ENCODE peak calls at places on chromosomes 11 and 22, in five cellular contexts. One of them, this sample, is unnamed. For H3K4me1, the result is how much of the 10 kb centered on the place peaks cover.

GRCh38 chr11:57903441-57904123 is 120.1 kb upstream of the OR9Q1 start:
- DNase-seq in stomach: peak
- DNase-seq in spleen: no peak
- DNase-seq in HCT116: peak
- DNase-seq in GM23338: no peak
- DNase-seq in this sample: no peak

GRCh38 chr11:19283998-19284397 is 43.3 kb upstream of the E2F8 start:
- DNase-seq in stomach: no peak
- DNase-seq in HCT116: no peak
- DNase-seq in spleen: no peak
- DNase-seq in GM23338: no peak
- DNase-seq in this sample: no peak

GRCh38 chr11:2098691-2099522 is 40.3 kb downstream of the IGF2 start:
- DNase-seq in spleen: peak
- DNase-seq in GM23338: no peak
- DNase-seq in stomach: no peak
- DNase-seq in HCT116: no peak
- DNase-seq in this sample: no peak

GRCh38 chr11:114195981-114196731 is 100.0 kb upstream of the NNMT start:
- DNase-seq in HCT116: no peak
- DNase-seq in spleen: peak
- DNase-seq in stomach: peak
- DNase-seq in GM23338: no peak
- DNase-seq in this sample: no peak

GRCh38 chr11:113579292-113579940 is 104.2 kb upstream of the DRD2 start:
- DNase-seq in spleen: no peak
- DNase-seq in GM23338: no peak
- DNase-seq in stomach: no peak
- DNase-seq in HCT116: no peak
- DNase-seq in this sample: no peak

GRCh38 chr11:16777576-16777975 is 39.1 kb downstream of the C11orf58 start:
- DNase-seq in HCT116: no peak
- DNase-seq in stomach: peak
- DNase-seq in GM23338: no peak
- DNase-seq in spleen: peak
- DNase-seq in this sample: no peak

GRCh38 chr11:59212744-59213573 is at the start of gene MPEG1:
- DNase-seq in stomach: no peak
- DNase-seq in spleen: peak
- DNase-seq in HCT116: no peak
- DNase-seq in GM23338: no peak
- DNase-seq in this sample: no peak

GRCh38 chr11:79413258-79413657 is 27.6 kb downstream of the TENM4 start:
- DNase-seq in spleen: no peak
- DNase-seq in GM23338: peak
- DNase-seq in HCT116: no peak
- DNase-seq in stomach: peak
- DNase-seq in this sample: no peak

GRCh38 chr11:134741453-134742227 is 329.6 kb upstream of the B3GAT1 start:
- DNase-seq in stomach: no peak
- DNase-seq in GM23338: no peak
- DNase-seq in HCT116: no peak
- DNase-seq in spleen: peak
- DNase-seq in this sample: no peak

GRCh38 chr11:7527029-7527428 is 13.2 kb downstream of the PPFIBP2 start:
- DNase-seq in spleen: no peak
- DNase-seq in HCT116: no peak
- DNase-seq in GM23338: no peak
- DNase-seq in stomach: no peak
- DNase-seq in this sample: no peak

GRCh38 chr22:24697671-24698082 is 76.8 kb downstream of the PIWIL3 start:
- DNase-seq in spleen: no peak
- DNase-seq in GM23338: no peak
- DNase-seq in HCT116: no peak
- DNase-seq in stomach: peak
- DNase-seq in this sample: no peak

GRCh38 chr11:65444314-65445051 is 21.9 kb downstream of the NEAT1 start:
- DNase-seq in HCT116: no peak
- DNase-seq in GM23338: no peak
- DNase-seq in spleen: no peak
- DNase-seq in stomach: no peak
- DNase-seq in this sample: no peak

GRCh38 chr11:95360382-95360781 is 129.4 kb upstream of the SESN3 start:
- DNase-seq in stomach: no peak
- DNase-seq in HCT116: no peak
- DNase-seq in spleen: no peak
- DNase-seq in GM23338: no peak
- DNase-seq in this sample: no peak

GRCh38 chr11:10990160-10990559 is 132.3 kb upstream of the ZBED5 start:
- DNase-seq in spleen: no peak
- DNase-seq in HCT116: no peak
- DNase-seq in stomach: no peak
- DNase-seq in GM23338: no peak
- DNase-seq in this sample: no peak

GRCh38 chr11:11396290-11397042 is 43.4 kb upstream of the CSNK2A3 start:
- DNase-seq in spleen: no peak
- DNase-seq in HCT116: no peak
- DNase-seq in GM23338: no peak
- DNase-seq in stomach: no peak
- DNase-seq in this sample: no peak

GRCh38 chr11:83051760-83052671 is 19.7 kb downstream of the RAB30 start:
- DNase-seq in GM23338: no peak
- DNase-seq in HCT116: no peak
- DNase-seq in stomach: no peak
- DNase-seq in spleen: no peak
- DNase-seq in this sample: peak

GRCh38 chr22:19851291-19852176 is 3.1 kb downstream of the GNB1L start:
- DNase-seq in stomach: no peak
- DNase-seq in GM23338: no peak
- DNase-seq in HCT116: no peak
- DNase-seq in spleen: no peak
- DNase-seq in this sample: no peak

GRCh38 chr11:75771646-75772410 is 3.2 kb downstream of the DGAT2 start:
- DNase-seq in spleen: peak
- DNase-seq in GM23338: no peak
- DNase-seq in stomach: peak
- DNase-seq in HCT116: no peak
- DNase-seq in this sample: no peak

GRCh38 chr11:119522609-119523008 is 99.6 kb upstream of the THY1 start:
- DNase-seq in GM23338: no peak
- DNase-seq in stomach: no peak
- DNase-seq in spleen: no peak
- DNase-seq in HCT116: no peak
- DNase-seq in this sample: no peak

GRCh38 chr11:27673979-27674663 is 26.1 kb downstream of the BDNF start:
- DNase-seq in spleen: no peak
- DNase-seq in stomach: no peak
- DNase-seq in HCT116: no peak
- DNase-seq in GM23338: no peak
- DNase-seq in this sample: no peak

GRCh38 chr11:121665211-121665838 is 212.6 kb upstream of the SORL1-AS1 start:
- DNase-seq in stomach: no peak
- DNase-seq in spleen: no peak
- DNase-seq in GM23338: no peak
- DNase-seq in HCT116: no peak
- DNase-seq in this sample: no peak

GRCh38 chr22:45422237-45422983 is 8.9 kb downstream of the RIBC2 start:
- DNase-seq in spleen: no peak
- DNase-seq in HCT116: no peak
- DNase-seq in stomach: no peak
- DNase-seq in GM23338: no peak
- DNase-seq in this sample: no peak

GRCh38 chr11:2810401-2811205 is 75.0 kb downstream of the CDKN1C start:
- DNase-seq in HCT116: no peak
- DNase-seq in stomach: no peak
- DNase-seq in GM23338: no peak
- DNase-seq in spleen: peak
- DNase-seq in this sample: no peak

GRCh38 chr11:4443479-4443878 is 5.6 kb upstream of the OR52K2 start:
- DNase-seq in GM23338: no peak
- DNase-seq in spleen: no peak
- DNase-seq in stomach: no peak
- DNase-seq in HCT116: no peak
- DNase-seq in this sample: no peak

GRCh38 chr11:96306933-96307747 is 35.9 kb downstream of the MAML2 start:
- DNase-seq in HCT116: peak
- DNase-seq in spleen: no peak
- DNase-seq in stomach: peak
- DNase-seq in GM23338: peak
- DNase-seq in this sample: peak

GRCh38 chr22:17969732-17970131 is 54.6 kb downstream of the MICAL3 start:
- DNase-seq in GM23338: no peak
- DNase-seq in spleen: peak
- DNase-seq in HCT116: no peak
- DNase-seq in stomach: no peak
- DNase-seq in this sample: no peak

GRCh38 chr11:122681731-122682130 is 26.2 kb downstream of the UBASH3B start:
- DNase-seq in stomach: no peak
- DNase-seq in GM23338: no peak
- DNase-seq in HCT116: no peak
- DNase-seq in spleen: no peak
- DNase-seq in this sample: no peak

GRCh38 chr11:62395885-62396778 is 22.7 kb upstream of the SCGB1A1 start:
- DNase-seq in spleen: peak
- DNase-seq in GM23338: no peak
- DNase-seq in HCT116: no peak
- DNase-seq in stomach: no peak
- DNase-seq in this sample: no peak
- H3K27ac ChIP-seq in spleen: no peak
- H3K27ac ChIP-seq in GM23338: peak
- H3K27ac ChIP-seq in HCT116: no peak
- H3K27ac ChIP-seq in stomach: no peak
- H3K27ac ChIP-seq in this sample: peak

DNA sequence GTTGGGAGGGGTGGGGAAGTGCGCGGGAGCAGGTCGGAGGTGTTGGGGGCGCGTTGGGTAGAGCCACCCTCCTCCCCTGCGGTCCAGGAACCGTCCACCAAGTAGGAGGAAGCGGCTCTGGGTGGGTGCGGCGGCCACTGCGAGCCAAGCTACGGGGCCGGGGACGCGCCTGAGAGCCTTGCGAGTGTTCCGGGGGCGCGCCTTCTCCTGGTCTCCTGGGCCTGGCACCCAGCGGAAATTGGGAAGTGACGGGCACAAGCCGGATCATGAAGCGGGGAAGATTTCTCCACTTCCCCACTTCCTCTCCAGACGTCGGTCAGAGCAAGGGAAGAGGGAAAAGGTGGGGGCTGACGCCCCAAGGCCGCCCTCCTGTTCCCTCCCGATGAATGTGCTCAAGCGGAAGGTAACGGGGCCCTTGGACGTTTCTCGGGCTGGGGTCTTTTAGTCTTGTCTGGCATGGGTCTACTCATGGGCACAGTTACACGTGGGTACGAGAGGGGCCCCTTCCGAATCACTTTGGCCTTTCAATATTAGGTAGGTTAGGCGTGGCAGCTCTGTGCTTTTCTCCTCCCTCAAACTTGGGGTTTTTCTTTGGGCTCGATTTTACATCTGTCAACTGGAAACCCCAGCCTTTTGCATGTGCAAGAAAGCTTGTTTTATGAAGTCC is 851 bp downstream of the RBM14 start:
- DNase-seq in spleen: peak
- DNase-seq in GM23338: no peak
- DNase-seq in stomach: no peak
- DNase-seq in HCT116: no peak
- DNase-seq in this sample: no peak
- H3K4me1 ChIP-seq in spleen: under half
- H3K4me1 ChIP-seq in GM23338: under half
- H3K4me1 ChIP-seq in stomach: under half
- H3K4me1 ChIP-seq in HCT116: under half
- H3K4me1 ChIP-seq in this sample: under half

GRCh38 chr22:36399473-36399780 is 11.7 kb upstream of the MYH9 start:
- DNase-seq in GM23338: no peak
- DNase-seq in HCT116: no peak
- DNase-seq in stomach: no peak
- DNase-seq in spleen: no peak
- DNase-seq in this sample: no peak

GRCh38 chr22:36395922-36396321 is 8.2 kb upstream of the MYH9 start:
- DNase-seq in spleen: no peak
- DNase-seq in HCT116: no peak
- DNase-seq in stomach: no peak
- DNase-seq in GM23338: no peak
- DNase-seq in this sample: no peak

GRCh38 chr22:36397081-36397766 is 9.5 kb upstream of the MYH9 start:
- DNase-seq in GM23338: peak
- DNase-seq in HCT116: no peak
- DNase-seq in stomach: no peak
- DNase-seq in spleen: no peak
- DNase-seq in this sample: no peak

GRCh38 chr22:36397767-36398093 is 10.0 kb upstream of the MYH9 start:
- DNase-seq in stomach: no peak
- DNase-seq in HCT116: no peak
- DNase-seq in spleen: no peak
- DNase-seq in GM23338: no peak
- DNase-seq in this sample: no peak

GRCh38 chr22:36398602-36399472 is 11.1 kb upstream of the MYH9 start:
- DNase-seq in spleen: no peak
- DNase-seq in HCT116: no peak
- DNase-seq in stomach: no peak
- DNase-seq in GM23338: no peak
- DNase-seq in this sample: no peak
- TF ChIP-seq POLR2AphosphoS5 in spleen: no peak
- TF ChIP-seq POLR2AphosphoS5 in HCT116: no peak
- TF ChIP-seq POLR2AphosphoS5 in stomach: peak
- TF ChIP-seq POLR2AphosphoS5 in GM23338: no peak
- TF ChIP-seq POLR2AphosphoS5 in this sample: no peak

GRCh38 chr22:22891139-22891621 is 3.6 kb downstream of the IGLL5 start:
- DNase-seq in stomach: no peak
- DNase-seq in spleen: no peak
- DNase-seq in GM23338: no peak
- DNase-seq in HCT116: no peak
- DNase-seq in this sample: no peak

GRCh38 chr22:22888509-22889353 is 1.1 kb downstream of the IGLL5 start:
- DNase-seq in stomach: no peak
- DNase-seq in HCT116: no peak
- DNase-seq in GM23338: no peak
- DNase-seq in spleen: no peak
- DNase-seq in this sample: no peak

GRCh38 chr22:22887621-22888503 is at the start of gene IGLL5:
- DNase-seq in HCT116: no peak
- DNase-seq in GM23338: no peak
- DNase-seq in stomach: no peak
- DNase-seq in spleen: no peak
- DNase-seq in this sample: no peak

GRCh38 chr22:22892096-22893052 is 4.8 kb downstream of the IGLL5 start:
- DNase-seq in HCT116: no peak
- DNase-seq in stomach: no peak
- DNase-seq in GM23338: no peak
- DNase-seq in spleen: no peak
- DNase-seq in this sample: no peak

DNA sequence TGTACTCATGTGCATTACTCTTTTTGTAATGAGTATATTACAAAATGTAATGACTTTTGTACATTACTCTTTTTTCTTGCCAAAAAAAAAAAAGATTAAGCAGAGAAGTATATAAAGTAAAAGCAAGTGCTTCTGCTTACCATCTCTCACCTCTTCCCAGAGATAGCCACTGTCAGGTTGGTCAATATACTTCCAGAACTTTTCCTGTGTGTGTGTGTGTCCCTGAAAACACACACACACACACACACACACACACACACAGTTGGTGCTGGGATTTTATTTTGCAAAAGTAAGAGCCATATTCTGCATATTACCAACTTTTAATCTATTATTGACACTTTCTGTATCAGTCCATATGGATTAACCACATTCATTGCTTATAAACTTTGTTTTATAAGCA is 2.5 kb downstream of the IGLL5 start:
- DNase-seq in GM23338: no peak
- DNase-seq in stomach: no peak
- DNase-seq in HCT116: no peak
- DNase-seq in spleen: no peak
- DNase-seq in this sample: no peak
- H3K27ac ChIP-seq in GM23338: no peak
- H3K27ac ChIP-seq in stomach: no peak
- H3K27ac ChIP-seq in HCT116: no peak
- H3K27ac ChIP-seq in spleen: no peak
- H3K27ac ChIP-seq in this sample: no peak

This sample was measured in Panc1.